ENCODE peak calls at places on chromosomes 4 and X, in ten cellular contexts. One of them, this sample, is unnamed.

GRCh38 chr4:166324321-166324720 is 451.3 kb downstream of the TLL1 start:
- DNase-seq in K562: no peak
- DNase-seq in IMR-90: no peak
- DNase-seq in body of pancreas: peak; percentile 37
- DNase-seq in HCT116: peak; percentile 37
- DNase-seq in heart left ventricle: no peak
- DNase-seq in mucosa of descending colon: no peak
- DNase-seq in heart right ventricle: no peak
- DNase-seq in RWPE2: no peak
- DNase-seq in suprapubic skin: no peak
- DNase-seq in this sample: no peak

GRCh38 chrX:153875391-153876111 is 10.4 kb downstream of the L1CAM start:
- DNase-seq in mucosa of descending colon: no peak
- DNase-seq in K562: peak; percentile 88
- DNase-seq in HCT116: no peak
- DNase-seq in RWPE2: no peak
- DNase-seq in body of pancreas: peak; percentile 33
- DNase-seq in heart right ventricle: peak; percentile 51
- DNase-seq in heart left ventricle: no peak
- DNase-seq in suprapubic skin: no peak
- DNase-seq in IMR-90: no peak
- DNase-seq in this sample: peak; percentile 36

GRCh38 chr4:82201805-82202636 is 171.8 kb downstream of the HNRNPD start:
- DNase-seq in heart left ventricle: peak; percentile 40
- DNase-seq in suprapubic skin: no peak
- DNase-seq in heart right ventricle: peak; percentile 22
- DNase-seq in K562: peak; percentile 13
- DNase-seq in mucosa of descending colon: no peak
- DNase-seq in RWPE2: no peak
- DNase-seq in IMR-90: peak; percentile 27
- DNase-seq in body of pancreas: peak; percentile 57
- DNase-seq in HCT116: peak; percentile 36
- DNase-seq in this sample: no peak

GRCh38 chr4:42416017-42416416 is 18.7 kb downstream of the SHISA3 start:
- DNase-seq in HCT116: no peak
- DNase-seq in mucosa of descending colon: no peak
- DNase-seq in body of pancreas: no peak
- DNase-seq in K562: no peak
- DNase-seq in RWPE2: no peak
- DNase-seq in IMR-90: no peak
- DNase-seq in suprapubic skin: no peak
- DNase-seq in heart right ventricle: no peak
- DNase-seq in heart left ventricle: no peak
- DNase-seq in this sample: no peak

GRCh38 chr4:184937030-184937710 is 81.1 kb upstream of the HELT start:
- DNase-seq in HCT116: no peak
- DNase-seq in RWPE2: no peak
- DNase-seq in mucosa of descending colon: no peak
- DNase-seq in K562: no peak
- DNase-seq in heart right ventricle: no peak
- DNase-seq in body of pancreas: peak; percentile 50
- DNase-seq in IMR-90: no peak
- DNase-seq in heart left ventricle: no peak
- DNase-seq in suprapubic skin: no peak
- DNase-seq in this sample: no peak

GRCh38 chr4:144647095-144647959 is 1.4 kb downstream of the HHIP start:
- DNase-seq in IMR-90: peak; percentile 51
- DNase-seq in K562: peak; percentile 47
- DNase-seq in HCT116: no peak
- DNase-seq in heart right ventricle: no peak
- DNase-seq in mucosa of descending colon: no peak
- DNase-seq in body of pancreas: no peak
- DNase-seq in RWPE2: no peak
- DNase-seq in suprapubic skin: no peak
- DNase-seq in heart left ventricle: no peak
- DNase-seq in this sample: no peak

GRCh38 chr4:147789596-147789995 is 57.7 kb downstream of the ARHGAP10 start:
- DNase-seq in HCT116: no peak
- DNase-seq in body of pancreas: no peak
- DNase-seq in K562: no peak
- DNase-seq in IMR-90: peak; percentile 23
- DNase-seq in mucosa of descending colon: no peak
- DNase-seq in RWPE2: no peak
- DNase-seq in suprapubic skin: no peak
- DNase-seq in heart right ventricle: no peak
- DNase-seq in heart left ventricle: no peak
- DNase-seq in this sample: no peak

GRCh38 chr4:87853108-87853507 is 20.3 kb downstream of the MEPE start:
- DNase-seq in IMR-90: peak; percentile 51
- DNase-seq in body of pancreas: peak; percentile 14
- DNase-seq in HCT116: peak; percentile 45
- DNase-seq in RWPE2: no peak
- DNase-seq in heart right ventricle: no peak
- DNase-seq in mucosa of descending colon: no peak
- DNase-seq in heart left ventricle: no peak
- DNase-seq in suprapubic skin: no peak
- DNase-seq in K562: no peak
- DNase-seq in this sample: no peak

GRCh38 chr4:16439771-16440170 is 213.5 kb upstream of the TAPT1 start:
- DNase-seq in IMR-90: no peak
- DNase-seq in mucosa of descending colon: no peak
- DNase-seq in HCT116: no peak
- DNase-seq in K562: no peak
- DNase-seq in heart right ventricle: peak; percentile 34
- DNase-seq in body of pancreas: no peak
- DNase-seq in suprapubic skin: no peak
- DNase-seq in heart left ventricle: peak; percentile 31
- DNase-seq in RWPE2: no peak
- DNase-seq in this sample: no peak

GRCh38 chrX:40402771-40403533 is 177.8 kb upstream of the ATP6AP2 start:
- DNase-seq in HCT116: no peak
- DNase-seq in RWPE2: no peak
- DNase-seq in heart left ventricle: no peak
- DNase-seq in mucosa of descending colon: no peak
- DNase-seq in K562: peak; percentile 15
- DNase-seq in body of pancreas: peak; percentile 33
- DNase-seq in heart right ventricle: peak; percentile 4
- DNase-seq in IMR-90: peak; percentile 46
- DNase-seq in suprapubic skin: no peak
- DNase-seq in this sample: no peak

GRCh38 chrX:63809158-63809557 is 24.1 kb upstream of the ARHGEF9 start:
- DNase-seq in body of pancreas: peak; percentile 9
- DNase-seq in mucosa of descending colon: no peak
- DNase-seq in heart left ventricle: no peak
- DNase-seq in IMR-90: no peak
- DNase-seq in HCT116: no peak
- DNase-seq in heart right ventricle: no peak
- DNase-seq in K562: no peak
- DNase-seq in suprapubic skin: no peak
- DNase-seq in RWPE2: no peak
- DNase-seq in this sample: no peak

GRCh38 chrX:129961180-129962083 is 21.0 kb upstream of the BCORL1 start:
- DNase-seq in body of pancreas: peak; percentile 78
- DNase-seq in HCT116: peak; percentile 12
- DNase-seq in RWPE2: no peak
- DNase-seq in suprapubic skin: peak; percentile 76
- DNase-seq in heart left ventricle: peak; percentile 71
- DNase-seq in mucosa of descending colon: peak; percentile 90
- DNase-seq in IMR-90: no peak
- DNase-seq in heart right ventricle: peak; percentile 23
- DNase-seq in K562: peak; percentile 89
- DNase-seq in this sample: peak; percentile 63

GRCh38 chrX:32998776-32999175 is 212.6 kb downstream of the DMD start:
- DNase-seq in K562: no peak
- DNase-seq in heart left ventricle: no peak
- DNase-seq in mucosa of descending colon: no peak
- DNase-seq in IMR-90: no peak
- DNase-seq in HCT116: no peak
- DNase-seq in heart right ventricle: no peak
- DNase-seq in suprapubic skin: no peak
- DNase-seq in RWPE2: no peak
- DNase-seq in body of pancreas: no peak
- DNase-seq in this sample: no peak

GRCh38 chr4:112145820-112146813 is 863 bp downstream of the FAM241A start:
- DNase-seq in HCT116: no peak
- DNase-seq in suprapubic skin: peak; percentile 72
- DNase-seq in IMR-90: peak; percentile 24
- DNase-seq in mucosa of descending colon: peak; percentile 72
- DNase-seq in heart left ventricle: peak; percentile 56
- DNase-seq in RWPE2: peak; percentile 51
- DNase-seq in K562: peak; percentile 42
- DNase-seq in body of pancreas: peak; percentile 42
- DNase-seq in heart right ventricle: peak; percentile 41
- DNase-seq in this sample: peak; percentile 47

GRCh38 chr4:8355864-8356565 is 84.5 kb downstream of the ACOX3 start:
- DNase-seq in heart right ventricle: no peak
- DNase-seq in body of pancreas: no peak
- DNase-seq in RWPE2: no peak
- DNase-seq in IMR-90: peak; percentile 31
- DNase-seq in heart left ventricle: no peak
- DNase-seq in mucosa of descending colon: no peak
- DNase-seq in suprapubic skin: no peak
- DNase-seq in K562: no peak
- DNase-seq in HCT116: no peak
- DNase-seq in this sample: no peak

GRCh38 chr4:25144870-25145481 is 15.3 kb downstream of the SEPSECS start:
- DNase-seq in K562: peak; percentile 21
- DNase-seq in body of pancreas: no peak
- DNase-seq in suprapubic skin: no peak
- DNase-seq in heart left ventricle: no peak
- DNase-seq in heart right ventricle: no peak
- DNase-seq in mucosa of descending colon: no peak
- DNase-seq in IMR-90: peak; percentile 21
- DNase-seq in HCT116: peak; percentile 24
- DNase-seq in RWPE2: no peak
- DNase-seq in this sample: no peak

DNA sequence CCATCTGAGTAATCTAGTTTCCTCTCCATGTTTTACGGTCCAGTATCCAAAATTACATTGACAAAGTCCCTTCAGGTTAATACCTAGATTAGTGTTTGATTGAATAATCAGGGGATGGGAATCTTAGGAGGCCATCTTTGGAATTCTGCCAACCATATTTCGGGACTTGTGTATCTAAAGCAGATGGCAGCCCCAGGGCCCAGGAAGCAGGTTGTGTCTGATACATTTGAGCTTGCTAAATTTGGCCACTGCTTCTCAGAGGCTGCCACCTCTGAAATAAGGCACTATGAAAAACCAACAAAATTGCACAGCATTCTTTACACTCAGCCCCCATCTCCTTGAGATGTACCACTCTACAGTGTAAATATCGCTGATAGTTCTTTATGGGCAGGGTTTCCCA is 102.1 kb downstream of the ASB9 start:
- DNase-seq in suprapubic skin: no peak
- DNase-seq in heart left ventricle: no peak
- DNase-seq in body of pancreas: no peak
- DNase-seq in RWPE2: no peak
- DNase-seq in mucosa of descending colon: no peak
- DNase-seq in heart right ventricle: no peak
- DNase-seq in HCT116: no peak
- DNase-seq in K562: no peak
- DNase-seq in IMR-90: no peak
- DNase-seq in this sample: no peak
- H3K4me1 ChIP-seq in suprapubic skin: no peaks in the 10 kb centered on the region
- H3K4me1 ChIP-seq in heart left ventricle: no peaks in the 10 kb centered on the region
- H3K4me1 ChIP-seq in body of pancreas: no peaks in the 10 kb centered on the region
- H3K4me1 ChIP-seq in RWPE2: no peaks in the 10 kb centered on the region
- H3K4me1 ChIP-seq in mucosa of descending colon: no peaks in the 10 kb centered on the region
- H3K4me1 ChIP-seq in heart right ventricle: no peaks in the 10 kb centered on the region
- H3K4me1 ChIP-seq in HCT116: no peaks in the 10 kb centered on the region
- H3K4me1 ChIP-seq in K562: no peaks in the 10 kb centered on the region
- H3K4me1 ChIP-seq in IMR-90: no peaks in the 10 kb centered on the region
- H3K4me1 ChIP-seq in this sample: no peaks in the 10 kb centered on the region

DNA sequence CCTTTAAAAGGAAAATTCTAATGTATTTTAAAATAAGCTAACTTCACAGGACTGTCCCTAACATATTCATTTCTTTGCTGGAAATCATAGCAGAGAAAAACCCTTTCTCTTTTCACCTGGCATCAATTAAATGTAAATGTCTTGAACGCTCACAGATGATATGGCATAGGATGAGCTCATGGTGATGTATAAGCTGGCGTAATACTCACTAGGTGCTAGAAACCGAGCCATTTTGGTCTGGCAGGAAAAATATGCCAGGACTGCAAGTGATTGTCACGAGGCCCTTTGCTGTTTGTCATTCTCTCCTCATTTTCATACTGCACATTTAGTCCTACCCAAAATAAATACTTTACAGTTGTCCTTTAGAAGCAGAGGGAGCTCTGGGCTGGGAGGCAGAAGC is 222.7 kb upstream of the LNX1 start:
- DNase-seq in heart left ventricle: no peak
- DNase-seq in K562: no peak
- DNase-seq in HCT116: no peak
- DNase-seq in suprapubic skin: no peak
- DNase-seq in heart right ventricle: no peak
- DNase-seq in RWPE2: no peak
- DNase-seq in mucosa of descending colon: no peak
- DNase-seq in IMR-90: peak; percentile 24
- DNase-seq in body of pancreas: no peak
- DNase-seq in this sample: no peak
- TF ChIP-seq CTCF in heart left ventricle: no peak
- TF ChIP-seq CTCF in K562: no peak
- TF ChIP-seq CTCF in HCT116: no peak
- TF ChIP-seq CTCF in suprapubic skin: no peak
- TF ChIP-seq CTCF in heart right ventricle: no peak
- TF ChIP-seq CTCF in RWPE2: no peak
- TF ChIP-seq CTCF in mucosa of descending colon: no peak
- TF ChIP-seq CTCF in IMR-90: no peak
- TF ChIP-seq CTCF in body of pancreas: no peak
- TF ChIP-seq CTCF in this sample: no peak

GRCh38 chr4:124705393-124705792 is 7.1 kb downstream of the ANKRD50 start:
- DNase-seq in K562: no peak
- DNase-seq in mucosa of descending colon: no peak
- DNase-seq in heart left ventricle: no peak
- DNase-seq in IMR-90: no peak
- DNase-seq in heart right ventricle: no peak
- DNase-seq in RWPE2: no peak
- DNase-seq in suprapubic skin: no peak
- DNase-seq in body of pancreas: no peak
- DNase-seq in HCT116: no peak
- DNase-seq in this sample: no peak
- H3K36me3 ChIP-seq in K562: peaks cover 22% of the 10 kb centered on the region
- H3K36me3 ChIP-seq in mucosa of descending colon: no peaks in the 10 kb centered on the region
- H3K36me3 ChIP-seq in heart left ventricle: peaks cover 4% of the 10 kb centered on the region
- H3K36me3 ChIP-seq in IMR-90: peaks cover 8% of the 10 kb centered on the region
- H3K36me3 ChIP-seq in heart right ventricle: peaks cover 13% of the 10 kb centered on the region
- H3K36me3 ChIP-seq in RWPE2: peaks cover 99% of the 10 kb centered on the region
- H3K36me3 ChIP-seq in suprapubic skin: peaks cover 6% of the 10 kb centered on the region
- H3K36me3 ChIP-seq in body of pancreas: no peaks in the 10 kb centered on the region
- H3K36me3 ChIP-seq in HCT116: peaks cover 3% of the 10 kb centered on the region
- H3K36me3 ChIP-seq in this sample: peaks cover 3% of the 10 kb centered on the region

DNA sequence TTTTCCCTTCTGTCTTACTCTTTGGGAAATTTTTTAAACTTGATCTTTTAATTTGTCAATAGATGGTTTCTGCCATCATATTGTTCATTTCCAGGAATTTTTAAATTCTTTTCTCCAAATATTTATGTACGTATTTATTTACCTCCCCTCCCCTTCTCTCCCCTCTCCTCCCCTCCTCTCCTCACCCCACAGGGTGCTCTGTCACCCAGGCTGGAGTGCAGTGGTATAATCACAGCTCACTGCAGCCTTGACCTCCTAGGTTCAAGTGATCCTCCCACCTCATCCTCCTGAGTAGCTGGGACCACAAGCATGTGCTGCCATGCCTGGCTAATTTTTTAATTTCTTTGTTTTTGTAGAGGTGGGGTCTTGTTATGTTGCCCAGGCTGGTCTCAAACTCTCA is 73.8 kb downstream of the WWC2 start:
- DNase-seq in mucosa of descending colon: no peak
- DNase-seq in HCT116: no peak
- DNase-seq in heart left ventricle: no peak
- DNase-seq in RWPE2: no peak
- DNase-seq in K562: no peak
- DNase-seq in body of pancreas: no peak
- DNase-seq in suprapubic skin: no peak
- DNase-seq in IMR-90: no peak
- DNase-seq in heart right ventricle: no peak
- DNase-seq in this sample: no peak
- H3K4me1 ChIP-seq in mucosa of descending colon: peaks cover 4% of the 10 kb centered on the region
- H3K4me1 ChIP-seq in HCT116: peaks cover 8% of the 10 kb centered on the region
- H3K4me1 ChIP-seq in heart left ventricle: peaks cover 4% of the 10 kb centered on the region
- H3K4me1 ChIP-seq in RWPE2: peaks cover 35% of the 10 kb centered on the region
- H3K4me1 ChIP-seq in K562: peaks cover 2% of the 10 kb centered on the region
- H3K4me1 ChIP-seq in body of pancreas: peaks cover 49% of the 10 kb centered on the region
- H3K4me1 ChIP-seq in suprapubic skin: peaks cover 11% of the 10 kb centered on the region
- H3K4me1 ChIP-seq in IMR-90: peaks cover 24% of the 10 kb centered on the region
- H3K4me1 ChIP-seq in heart right ventricle: peaks cover 43% of the 10 kb centered on the region
- H3K4me1 ChIP-seq in this sample: peaks cover 27% of the 10 kb centered on the region